ENCODE peak calls at places on chromosomes 7 and 10, in eight cellular contexts. C, S, K, U, T, N, M and Q are unnamed samples.

GRCh38 chr10:89567566-89568245 is 32.3 kb upstream of the SLC16A12 start:
- DNase-seq in U (no peak), S (no peak), M (no peak), K (no peak), N (no peak), C (no peak), T (no peak), Q (no peak)

GRCh38 chr10:120398180-120398579 is 58.8 kb upstream of the PLPP4 start:
- DNase-seq in C (no peak), S (no peak), T (no peak), M (no peak), K (no peak), U (no peak), N (no peak), Q (no peak)

GRCh38 chr10:124999433-125000365 is 57.8 kb downstream of the ZRANB1 start:
- DNase-seq in K (peak; percentile 69), S (peak; percentile 25), U (peak; percentile 60), N (no peak), T (no peak), M (no peak), C (no peak), Q (no peak)

GRCh38 chr10:7248148-7248547 is 162.7 kb downstream of the SFMBT2 start:
- DNase-seq in T (no peak), N (no peak), C (no peak), K (no peak), S (no peak), U (no peak), M (no peak), Q (no peak)

GRCh38 chr10:114635101-114635500 is 23.0 kb downstream of the ABLIM1 start:
- DNase-seq in K (no peak), T (no peak), M (no peak), C (no peak), U (no peak), N (no peak), S (no peak), Q (no peak)

GRCh38 chr10:118571123-118571522 is 24.3 kb downstream of the PRLHR start:
- DNase-seq in U (no peak), N (no peak), M (no peak), K (no peak), S (no peak), C (no peak), T (no peak), Q (no peak)

GRCh38 chr10:99125879-99126278 is 109.8 kb downstream of the HPSE2 start:
- DNase-seq in U (no peak), M (no peak), S (no peak), C (no peak), N (no peak), K (no peak), T (no peak), Q (no peak)

GRCh38 chr7:47507514-47507913 is 74.4 kb downstream of the TNS3 start:
- DNase-seq in M (no peak), K (no peak), N (no peak), T (no peak), C (no peak), U (no peak), S (no peak), Q (no peak)

GRCh38 chr10:116665541-116666125 is 44.9 kb downstream of the PNLIPRP2 start:
- DNase-seq in S (no peak), N (no peak), M (no peak), K (no peak), C (no peak), U (no peak), T (no peak), Q (no peak)

GRCh38 chr10:21687197-21687993 is 153.4 kb downstream of the MLLT10 start:
- DNase-seq in K (no peak), N (no peak), C (no peak), S (no peak), M (no peak), T (no peak), U (no peak), Q (no peak)

GRCh38 chr7:138483516-138483915 is 23.5 kb downstream of the TRIM24 start:
- DNase-seq in S (no peak), C (no peak), K (no peak), N (no peak), M (no peak), U (no peak), T (no peak), Q (no peak)

GRCh38 chr10:29435809-29436501 is 147.1 kb downstream of the LYZL1 start:
- DNase-seq in T (no peak), M (no peak), S (no peak), C (no peak), K (no peak), N (no peak), U (no peak), Q (no peak)

GRCh38 chr7:3089493-3089892 is 45.8 kb upstream of the CARD11 start:
- DNase-seq in U (no peak), N (no peak), T (no peak), C (peak; percentile 48), M (peak; percentile 26), K (no peak), S (no peak), Q (no peak)

GRCh38 chr7:45726883-45727282 is 146.0 kb downstream of the CCDC201 start:
- DNase-seq in U (peak; percentile 68), N (no peak), C (no peak), T (no peak), M (no peak), S (no peak), K (no peak), Q (no peak)

GRCh38 chr10:113558336-113558735 is 5.5 kb downstream of the HABP2 start:
- DNase-seq in N (no peak), T (no peak), U (no peak), C (no peak), S (no peak), M (no peak), K (no peak), Q (no peak)

GRCh38 chr7:148914208-148914777 is 30.2 kb upstream of the EZH2 start:
- DNase-seq in K (no peak), N (no peak), M (peak; percentile 37), S (no peak), C (no peak), U (no peak), T (no peak), Q (no peak)

GRCh38 chr10:48450811-48451466 is 144.5 kb downstream of the MAPK8 start:
- DNase-seq in K (no peak), C (no peak), T (no peak), M (peak; percentile 3), U (peak; percentile 72), S (peak; percentile 22), N (peak; percentile 2), Q (no peak)
- H3K4me1 ChIP-seq in K (peaks cover 11% of the 10 kb centered on the region), C (peaks cover 19% of the 10 kb centered on the region), T (no peaks in the 10 kb centered on the region), M (peaks cover 18% of the 10 kb centered on the region), U (no peaks in the 10 kb centered on the region), S (peaks cover 22% of the 10 kb centered on the region), N (no peaks in the 10 kb centered on the region), Q (no peaks in the 10 kb centered on the region)

DNA sequence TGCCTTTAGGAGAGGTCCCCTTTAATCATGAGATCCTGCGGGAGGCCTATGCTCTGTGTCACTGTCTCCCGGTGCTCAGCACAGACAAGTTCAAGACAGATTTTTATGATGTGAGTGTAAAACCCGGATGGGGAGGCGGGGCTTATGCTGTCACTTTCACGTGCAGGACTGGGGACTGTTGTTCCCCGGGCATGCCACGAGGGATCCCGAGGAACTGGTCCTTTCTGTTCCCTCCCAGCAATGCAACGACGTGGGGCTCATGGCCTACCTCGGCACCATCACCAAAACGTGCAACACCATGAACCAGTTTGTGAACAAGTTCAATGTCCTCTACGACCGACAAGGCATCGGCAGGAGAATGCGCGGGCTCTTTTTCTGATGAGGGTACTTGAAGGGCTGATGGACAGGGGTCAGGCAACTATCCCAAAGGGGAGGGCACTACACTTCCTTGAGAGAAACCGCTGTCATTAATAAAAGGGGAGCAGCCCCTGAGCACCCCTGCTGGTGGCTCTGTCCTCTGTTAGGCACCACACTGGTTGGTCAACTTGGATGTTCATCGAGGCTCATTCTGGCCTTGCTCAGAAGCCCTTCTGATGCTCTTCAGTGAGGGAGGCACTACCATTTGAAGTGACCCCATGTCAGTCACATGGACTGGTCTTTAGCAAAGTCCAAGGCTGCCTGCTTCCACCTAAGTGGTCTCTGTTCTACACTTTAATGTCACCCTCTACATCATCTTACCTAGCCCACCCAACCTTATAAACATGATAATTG is 2.8 kb downstream of the COPS6 start:
- DNase-seq in K (no peak), U (no peak), T (no peak), S (no peak), C (no peak), N (peak; percentile 41), M (no peak), Q (no peak)
- H3K27ac ChIP-seq in K (no peak overlapping the region), U (no peak overlapping the region), T (no peak overlapping the region), S (no peak overlapping the region), C (peak overlapping the region; percentile 36), N (no peak overlapping the region), M (no peak overlapping the region), Q (no peak overlapping the region)

GRCh38 chr7:25954395-25954794 is 197.6 kb upstream of the NFE2L3 start:
- DNase-seq in N (no peak), S (no peak), K (no peak), U (no peak), C (no peak), T (no peak), M (no peak), Q (no peak)
- H3K27me3 ChIP-seq in N (no peaks in the 10 kb centered on the region), S (peaks cover 6% of the 10 kb centered on the region), K (no peaks in the 10 kb centered on the region), U (no peaks in the 10 kb centered on the region), C (peaks cover 9% of the 10 kb centered on the region), T (no peaks in the 10 kb centered on the region), M (no peaks in the 10 kb centered on the region), Q (no peaks in the 10 kb centered on the region)

DNA sequence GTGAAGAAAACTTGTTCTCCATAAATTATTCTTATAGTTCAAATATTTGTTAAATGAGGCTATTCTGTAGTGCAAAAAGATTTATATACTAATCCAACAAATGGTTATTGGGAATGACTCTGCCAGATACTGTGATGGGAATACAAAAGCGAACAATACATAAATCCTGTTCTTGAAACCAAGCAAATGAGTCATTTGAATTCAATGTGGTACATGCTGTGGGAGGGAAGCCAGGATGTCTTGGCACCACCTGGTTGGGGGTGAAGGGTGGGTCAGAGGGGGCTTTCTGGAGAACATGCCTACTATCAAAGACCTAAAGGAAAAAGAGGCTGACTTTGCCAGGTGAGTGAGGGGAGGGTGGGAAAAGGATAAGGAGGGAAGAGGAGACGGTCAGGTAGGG is 594.2 kb downstream of the CALN1 start:
- DNase-seq in C (no peak), S (no peak), N (no peak), K (no peak), U (no peak), T (no peak), M (no peak), Q (no peak)
- H3K4me1 ChIP-seq in C (no peaks in the 10 kb centered on the region), S (no peaks in the 10 kb centered on the region), N (peaks cover 5% of the 10 kb centered on the region), K (no peaks in the 10 kb centered on the region), U (no peaks in the 10 kb centered on the region), T (no peaks in the 10 kb centered on the region), M (no peaks in the 10 kb centered on the region), Q (no peaks in the 10 kb centered on the region)

DNA sequence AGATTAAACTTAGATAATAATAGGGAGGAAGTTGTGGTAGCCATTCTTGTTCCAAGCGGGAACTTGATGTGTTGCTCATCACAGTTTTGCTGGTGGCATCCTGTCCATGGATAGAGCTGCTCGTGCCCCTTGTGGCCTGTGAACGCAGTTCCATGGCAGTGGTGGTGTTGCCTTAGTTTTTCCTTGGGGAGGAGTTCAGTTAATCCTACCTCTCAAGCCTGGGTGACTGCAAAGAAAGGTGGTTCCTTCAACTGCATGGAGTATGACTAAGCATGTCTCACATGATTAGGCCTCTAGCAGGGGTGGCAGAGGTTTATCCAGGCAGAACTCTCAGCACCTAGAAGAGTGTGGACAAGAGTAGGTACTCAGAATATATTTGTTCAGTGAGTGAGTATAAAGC is 99.7 kb downstream of the MAPK8 start:
- DNase-seq in T (no peak), S (no peak), M (peak; percentile 46), N (no peak), C (peak; percentile 51), K (no peak), U (no peak), Q (no peak)
- H3K27ac ChIP-seq in T (no peak overlapping the region), S (no peak overlapping the region), M (peak overlapping the region; percentile 26), N (no peak overlapping the region), C (peak overlapping the region; percentile 70), K (no peak overlapping the region), U (no peak overlapping the region), Q (no peak overlapping the region)